ENCODE peak calls at places on chromosomes 6 and 20, in five cellular contexts. One of them, this sample, is unnamed.

GRCh38 chr6:105781248-105781647 is 304.9 kb upstream of the PRDM1 start:
- DNase-seq in cardiac fibroblast: no peak
- DNase-seq in right atrium auricular region: no peak
- DNase-seq in lower leg skin: no peak
- DNase-seq in omental fat pad: no peak
- DNase-seq in this sample: no peak

GRCh38 chr20:59307270-59307669 is 6.9 kb downstream of the EDN3 start:
- DNase-seq in cardiac fibroblast: no peak
- DNase-seq in right atrium auricular region: no peak
- DNase-seq in lower leg skin: no peak
- DNase-seq in omental fat pad: no peak
- DNase-seq in this sample: no peak

GRCh38 chr20:45921618-45922189 is 9.7 kb upstream of the PLTP start:
- DNase-seq in cardiac fibroblast: no peak
- DNase-seq in right atrium auricular region: no peak
- DNase-seq in lower leg skin: no peak
- DNase-seq in omental fat pad: no peak
- DNase-seq in this sample: no peak

GRCh38 chr20:9500121-9500911 is 14.1 kb upstream of the LAMP5 start:
- DNase-seq in cardiac fibroblast: no peak
- DNase-seq in right atrium auricular region: no peak
- DNase-seq in lower leg skin: no peak
- DNase-seq in omental fat pad: no peak
- DNase-seq in this sample: no peak

GRCh38 chr6:1865585-1865984 is 255.9 kb downstream of the FOXC1 start:
- DNase-seq in cardiac fibroblast: no peak
- DNase-seq in right atrium auricular region: no peak
- DNase-seq in lower leg skin: no peak
- DNase-seq in omental fat pad: no peak
- DNase-seq in this sample: no peak

GRCh38 chr6:116008470-116009229 is 52.0 kb downstream of the FRK start:
- DNase-seq in cardiac fibroblast: peak
- DNase-seq in right atrium auricular region: no peak
- DNase-seq in lower leg skin: no peak
- DNase-seq in omental fat pad: no peak
- DNase-seq in this sample: no peak

GRCh38 chr6:2988426-2989331 is 11.0 kb upstream of the NQO2 start:
- DNase-seq in cardiac fibroblast: peak
- DNase-seq in right atrium auricular region: peak
- DNase-seq in lower leg skin: peak
- DNase-seq in omental fat pad: peak
- DNase-seq in this sample: peak

GRCh38 chr20:12394786-12395185 is 477.1 kb downstream of the BTBD3 start:
- DNase-seq in cardiac fibroblast: no peak
- DNase-seq in right atrium auricular region: no peak
- DNase-seq in lower leg skin: no peak
- DNase-seq in omental fat pad: no peak
- DNase-seq in this sample: no peak

GRCh38 chr20:63697357-63697867 is 960 bp downstream of the TNFRSF6B start:
- DNase-seq in cardiac fibroblast: no peak
- DNase-seq in right atrium auricular region: no peak
- DNase-seq in lower leg skin: peak
- DNase-seq in omental fat pad: no peak
- DNase-seq in this sample: no peak

DNA sequence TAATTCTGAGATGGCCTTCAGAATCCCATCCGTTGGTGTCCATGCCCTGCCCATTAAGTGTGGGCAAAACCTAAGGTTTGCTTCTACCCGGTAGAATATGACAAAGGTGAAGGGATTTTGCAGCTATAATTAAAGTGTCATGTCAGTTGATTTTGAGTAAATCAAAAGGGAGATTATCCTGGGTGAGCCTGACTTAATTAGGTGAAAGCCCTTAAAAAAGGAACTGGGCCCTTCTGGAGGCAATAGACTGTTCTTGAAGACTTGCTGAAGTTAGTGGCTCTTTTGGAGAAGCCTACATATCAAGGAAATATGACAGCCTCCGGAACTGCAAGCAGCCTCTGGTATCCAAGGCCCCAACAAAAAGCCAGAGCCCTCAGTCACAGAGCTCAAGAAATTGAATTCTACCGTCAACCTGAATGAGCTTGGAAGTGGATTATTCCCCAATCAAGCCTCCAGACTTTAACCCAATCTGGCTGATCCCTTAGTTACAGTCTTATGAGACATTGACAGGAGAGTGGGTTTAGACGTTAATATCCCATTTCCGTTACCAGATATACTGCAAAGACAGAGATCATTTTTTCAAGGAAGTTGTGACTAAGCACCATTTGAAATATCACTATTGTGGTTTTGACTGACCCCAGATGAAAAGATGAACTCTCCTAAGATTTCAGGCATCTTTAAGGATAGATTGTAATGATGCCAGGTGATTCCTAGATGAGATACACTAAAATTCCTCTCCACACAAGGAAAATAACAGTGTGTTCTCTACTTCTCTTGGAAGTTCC is 303.4 kb downstream of the PLCB1 start:
- DNase-seq in cardiac fibroblast: no peak
- DNase-seq in right atrium auricular region: no peak
- DNase-seq in lower leg skin: no peak
- DNase-seq in omental fat pad: no peak
- DNase-seq in this sample: no peak
- TF ChIP-seq CTCF in cardiac fibroblast: no peak
- TF ChIP-seq CTCF in right atrium auricular region: no peak
- TF ChIP-seq CTCF in lower leg skin: no peak
- TF ChIP-seq CTCF in omental fat pad: no peak
- TF ChIP-seq CTCF in this sample: no peak

DNA sequence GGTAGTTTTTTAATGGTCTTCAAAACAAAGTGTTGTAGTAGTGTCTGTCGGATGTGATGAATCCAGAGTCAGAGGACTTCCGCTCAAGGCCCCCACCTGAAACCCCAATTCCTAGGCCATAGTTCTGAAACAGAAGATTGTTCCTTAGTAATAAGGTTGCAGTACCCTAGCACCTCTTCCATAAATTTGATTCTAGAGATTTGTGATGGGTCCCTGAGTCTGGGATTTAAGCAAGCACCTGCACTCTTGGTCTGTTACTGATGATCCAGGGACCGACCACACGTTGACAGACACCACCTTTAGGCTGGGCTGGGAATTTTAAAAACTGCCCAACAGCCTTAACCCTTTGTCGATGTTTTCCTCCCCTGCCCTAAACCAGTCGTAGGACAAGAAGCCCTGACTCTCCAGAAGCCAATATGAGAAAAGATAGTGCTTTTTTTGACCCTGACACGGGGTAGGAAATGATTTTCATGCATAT is 1.2 kb downstream of the KCTD20 start:
- DNase-seq in cardiac fibroblast: peak
- DNase-seq in right atrium auricular region: no peak
- DNase-seq in lower leg skin: no peak
- DNase-seq in omental fat pad: no peak
- DNase-seq in this sample: no peak
- TF ChIP-seq CTCF in cardiac fibroblast: peak
- TF ChIP-seq CTCF in right atrium auricular region: no peak
- TF ChIP-seq CTCF in lower leg skin: no peak
- TF ChIP-seq CTCF in omental fat pad: no peak
- TF ChIP-seq CTCF in this sample: peak

GRCh38 chr6:158707826-158708225 is 58.0 kb downstream of the SYTL3 start:
- DNase-seq in cardiac fibroblast: peak
- DNase-seq in right atrium auricular region: no peak
- DNase-seq in lower leg skin: peak
- DNase-seq in omental fat pad: no peak
- DNase-seq in this sample: no peak

GRCh38 chr6:158708239-158708638 is 58.4 kb downstream of the SYTL3 start:
- DNase-seq in cardiac fibroblast: peak
- DNase-seq in right atrium auricular region: no peak
- DNase-seq in lower leg skin: peak
- DNase-seq in omental fat pad: no peak
- DNase-seq in this sample: no peak

GRCh38 chr6:158705386-158706126 is 55.7 kb downstream of the SYTL3 start:
- DNase-seq in cardiac fibroblast: no peak
- DNase-seq in right atrium auricular region: no peak
- DNase-seq in lower leg skin: peak
- DNase-seq in omental fat pad: no peak
- DNase-seq in this sample: no peak

GRCh38 chr6:158707120-158707519 is 57.3 kb downstream of the SYTL3 start:
- DNase-seq in cardiac fibroblast: peak
- DNase-seq in right atrium auricular region: no peak
- DNase-seq in lower leg skin: peak
- DNase-seq in omental fat pad: no peak
- DNase-seq in this sample: no peak

DNA sequence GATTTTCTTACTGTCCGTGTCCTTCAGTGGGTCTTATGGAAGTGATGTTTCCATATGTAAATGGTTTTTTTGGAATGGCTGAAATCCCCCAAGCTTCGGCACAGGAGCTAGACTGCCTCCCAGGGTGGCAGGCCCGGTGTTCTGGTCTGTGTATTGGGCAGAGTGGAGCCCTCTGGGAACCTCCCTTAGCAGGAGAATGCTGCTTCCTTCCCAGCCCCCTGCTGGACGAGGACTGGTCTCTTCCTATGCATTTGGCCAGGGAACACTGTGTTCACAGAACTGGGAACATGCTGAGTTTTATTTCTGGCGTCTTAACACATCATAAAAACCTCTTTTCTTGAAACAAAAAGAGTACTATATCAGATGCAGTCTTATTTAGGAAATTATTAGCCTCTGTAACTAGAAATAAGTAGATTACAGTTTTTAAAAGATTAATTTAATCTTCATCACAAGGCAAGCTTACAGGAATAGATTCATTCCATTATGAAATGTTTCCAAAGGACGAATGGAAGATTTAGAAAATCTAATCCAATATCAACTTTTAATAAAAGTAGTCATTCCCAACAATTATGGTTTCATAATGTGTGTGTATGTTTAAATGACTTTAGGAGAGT is 56.6 kb downstream of the SYTL3 start:
- DNase-seq in cardiac fibroblast: peak
- DNase-seq in right atrium auricular region: no peak
- DNase-seq in lower leg skin: peak
- DNase-seq in omental fat pad: no peak
- DNase-seq in this sample: no peak
- TF ChIP-seq CTCF in cardiac fibroblast: peak
- TF ChIP-seq CTCF in right atrium auricular region: no peak
- TF ChIP-seq CTCF in lower leg skin: no peak
- TF ChIP-seq CTCF in omental fat pad: no peak
- TF ChIP-seq CTCF in this sample: peak

DNA sequence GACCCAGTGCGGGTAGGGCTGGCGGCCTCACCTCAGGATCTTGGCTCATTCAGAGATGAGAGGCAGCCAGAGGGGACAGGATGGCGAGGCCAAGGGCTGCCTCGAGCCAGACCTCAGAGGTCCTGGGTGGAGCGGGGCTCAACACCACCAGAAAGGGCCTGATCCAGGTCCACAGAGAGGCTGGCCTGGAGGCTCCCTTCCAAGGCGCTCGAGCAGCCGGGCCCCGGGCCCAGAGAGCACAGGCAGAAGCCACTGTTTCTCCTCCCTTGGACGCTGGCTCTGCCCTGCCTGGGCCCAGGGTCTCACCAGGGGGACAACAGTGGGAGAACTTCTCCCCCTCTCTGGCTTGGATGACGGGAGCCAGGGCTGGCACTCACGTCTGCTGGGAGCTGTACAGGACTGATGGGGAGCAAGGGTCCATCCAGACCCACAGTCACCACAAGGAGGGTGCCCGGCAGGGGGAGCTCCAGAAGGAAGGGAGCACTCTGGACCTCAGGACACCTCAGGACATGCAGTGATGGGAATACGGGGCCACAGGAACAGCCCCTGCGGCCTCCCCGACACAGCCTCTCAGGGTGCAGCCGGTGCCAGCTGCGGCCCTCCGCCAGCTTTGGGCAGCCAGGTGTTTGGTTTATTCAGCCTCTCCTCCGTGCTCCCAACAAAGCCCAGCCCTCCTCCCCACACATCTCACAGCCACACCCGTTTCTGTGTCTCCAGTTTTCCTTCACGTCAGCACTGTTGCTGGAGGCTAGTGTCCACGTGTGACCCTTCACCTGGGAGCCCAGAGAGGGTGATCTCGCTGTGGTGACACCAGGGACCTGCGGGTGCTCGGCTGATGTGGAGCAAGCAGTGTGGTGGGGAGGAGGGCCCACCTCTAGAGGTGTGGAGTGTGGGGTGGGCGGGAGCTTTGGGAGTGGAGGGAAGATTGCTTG is 8.7 kb downstream of the RPS21 start:
- DNase-seq in cardiac fibroblast: no peak
- DNase-seq in right atrium auricular region: no peak
- DNase-seq in lower leg skin: no peak
- DNase-seq in omental fat pad: no peak
- DNase-seq in this sample: no peak
- TF ChIP-seq CTCF in cardiac fibroblast: no peak
- TF ChIP-seq CTCF in right atrium auricular region: no peak
- TF ChIP-seq CTCF in lower leg skin: no peak
- TF ChIP-seq CTCF in omental fat pad: no peak
- TF ChIP-seq CTCF in this sample: no peak